ENCODE peak calls at places on chromosomes 3 and 15, in four cellular contexts. Q is WTC11, L is SK-N-SH, P is K562. K is an unnamed sample.

GRCh38 chr3:21599890-21600289 is 151.1 kb downstream of the ZNF385D start:
- DNase-seq in Q (no peak), L (no peak), P (no peak), K (no peak)

GRCh38 chr15:76151599-76151974 is 91.8 kb downstream of the TMEM266 start:
- DNase-seq in Q (peak; percentile 54), L (no peak), P (no peak), K (no peak)

GRCh38 chr15:39465843-39466242 is 115.0 kb upstream of the THBS1 start:
- DNase-seq in Q (no peak), L (no peak), P (no peak), K (no peak)

GRCh38 chr3:66442254-66443249 is 58.3 kb downstream of the LRIG1 start:
- DNase-seq in Q (peak; percentile 70), L (no peak), P (no peak), K (peak; percentile 75)

GRCh38 chr3:132232231-132232792 is 84.9 kb upstream of the ACP3 start:
- DNase-seq in Q (no peak), L (no peak), P (no peak), K (no peak)

GRCh38 chr15:68278345-68279217 is 1.0 kb downstream of the FEM1B start:
- DNase-seq in Q (peak; percentile 74), L (peak; percentile 53), P (no peak), K (peak; percentile 65)

GRCh38 chr3:124258057-124258500 is 266.2 kb upstream of the ROPN1 start:
- DNase-seq in Q (no peak), L (peak; percentile 65), P (no peak), K (no peak)

GRCh38 chr3:157920804-157921203 is 185.4 kb downstream of the SHOX2 start:
- DNase-seq in Q (no peak), L (no peak), P (no peak), K (no peak)

DNA sequence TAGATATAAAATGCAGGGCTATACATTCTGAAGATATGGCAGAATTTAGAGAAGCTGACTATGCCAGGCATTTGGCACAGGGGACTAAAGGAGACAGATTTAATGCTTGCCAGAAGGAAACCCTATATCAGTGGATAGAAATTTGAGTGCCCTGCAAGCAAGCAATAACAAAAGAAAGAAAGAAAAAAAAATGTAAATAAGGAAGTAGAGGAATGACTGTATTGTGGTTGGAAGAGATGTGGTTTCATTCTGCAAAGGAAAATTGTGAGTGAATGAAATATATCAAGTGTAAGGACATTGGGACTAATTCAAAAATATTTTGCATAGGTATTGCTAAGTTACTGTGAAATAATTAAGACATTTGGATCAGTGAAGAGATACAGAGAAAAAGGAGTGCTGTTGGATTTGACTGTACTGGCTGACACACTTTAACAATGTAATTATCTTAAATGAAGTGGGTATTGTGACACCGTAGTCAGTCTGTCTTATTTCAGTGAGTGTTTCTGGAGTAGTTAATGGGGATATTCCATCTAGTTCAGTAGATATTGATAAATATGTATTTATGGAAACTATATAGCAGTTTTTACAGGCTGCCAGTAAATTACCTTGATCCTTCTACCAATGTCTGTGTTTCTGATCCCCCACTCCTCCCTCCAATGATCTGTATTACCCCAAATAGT is 418.2 kb downstream of the CNTN4 start:
- DNase-seq in Q (no peak), L (no peak), P (no peak), K (no peak)
- TF ChIP-seq FOXJ3 in Q (no peak), L (no peak), P (no peak), K (no peak)

DNA sequence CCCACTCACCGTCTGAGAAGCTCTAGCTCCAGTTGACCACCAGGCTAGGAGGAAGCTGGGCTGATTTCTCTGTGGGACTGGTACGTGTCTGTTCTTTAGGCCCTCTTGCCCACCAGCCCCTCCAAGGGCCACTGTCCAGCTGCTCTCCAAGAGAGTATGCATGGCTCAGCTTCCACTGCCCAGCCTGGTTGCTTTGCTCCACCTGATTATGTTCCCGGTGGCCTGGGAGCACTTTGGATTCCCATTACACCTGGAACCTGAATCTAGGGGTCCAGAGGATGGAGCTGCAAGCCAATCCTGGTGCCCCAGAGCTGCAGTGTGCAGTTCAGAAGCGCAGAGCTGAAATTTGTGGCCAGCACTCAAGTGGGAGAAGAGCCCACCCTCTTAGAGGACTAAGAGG is 402.1 kb upstream of the CNTN6 start:
- DNase-seq in Q (no peak), L (no peak), P (no peak), K (no peak)
- TF ChIP-seq FOXJ3 in Q (no peak), L (no peak), P (no peak), K (no peak)

GRCh38 chr3:55690746-55691540 is 203.8 kb upstream of the WNT5A start:
- DNase-seq in Q (peak; percentile 53), L (no peak), P (no peak), K (no peak)

GRCh38 chr3:55690161-55690560 is 203.1 kb upstream of the WNT5A start:
- DNase-seq in Q (no peak), L (no peak), P (no peak), K (no peak)

GRCh38 chr3:55697177-55697865 is 210.2 kb upstream of the WNT5A start:
- DNase-seq in Q (no peak), L (no peak), P (no peak), K (no peak)

GRCh38 chr3:55692295-55692957 is 205.3 kb upstream of the WNT5A start:
- DNase-seq in Q (no peak), L (peak; percentile 17), P (no peak), K (no peak)

DNA sequence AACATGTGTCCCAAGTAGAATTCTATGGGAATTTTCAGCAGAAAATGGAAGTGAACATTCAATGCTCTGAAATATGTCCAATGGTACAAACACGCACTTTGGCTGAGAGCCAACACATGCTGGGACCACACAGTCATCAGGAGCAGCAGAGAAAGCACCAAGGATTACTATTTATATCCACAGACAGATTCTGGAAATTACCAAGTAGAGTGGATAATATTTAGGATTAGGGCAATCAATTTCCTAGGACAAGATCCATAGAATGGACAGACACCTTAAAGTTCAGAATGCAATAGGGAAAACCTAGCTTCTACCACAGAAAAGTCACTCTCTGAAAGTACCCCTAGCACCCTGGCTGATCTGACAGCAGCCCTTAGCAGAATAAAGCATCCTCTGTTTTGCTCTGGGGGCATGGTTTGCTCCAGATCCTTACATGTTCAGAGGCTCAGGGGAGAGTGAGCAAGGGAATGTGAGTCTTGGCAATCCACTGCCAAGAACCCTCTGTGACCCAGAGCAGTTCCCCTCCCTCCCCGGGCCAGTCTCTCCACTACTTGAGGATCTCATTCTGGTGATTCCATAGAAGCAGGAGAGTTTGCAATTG is 206.0 kb upstream of the WNT5A start:
- DNase-seq in Q (no peak), L (peak; percentile 29), P (no peak), K (no peak)
- TF ChIP-seq FOXJ3 in Q (no peak), L (no peak), P (no peak), K (no peak)

GRCh38 chr3:31553258-31553657 is 20.5 kb downstream of the STT3B start:
- DNase-seq in Q (no peak), L (no peak), P (no peak), K (no peak)

GRCh38 chr3:31559872-31560534 is 27.3 kb downstream of the STT3B start:
- DNase-seq in Q (no peak), L (no peak), P (no peak), K (no peak)

GRCh38 chr3:31552103-31552502 is 19.4 kb downstream of the STT3B start:
- DNase-seq in Q (no peak), L (no peak), P (no peak), K (no peak)

GRCh38 chr3:31550452-31551251 is 17.9 kb downstream of the STT3B start:
- DNase-seq in Q (no peak), L (peak; percentile 43), P (no peak), K (peak; percentile 20)

DNA sequence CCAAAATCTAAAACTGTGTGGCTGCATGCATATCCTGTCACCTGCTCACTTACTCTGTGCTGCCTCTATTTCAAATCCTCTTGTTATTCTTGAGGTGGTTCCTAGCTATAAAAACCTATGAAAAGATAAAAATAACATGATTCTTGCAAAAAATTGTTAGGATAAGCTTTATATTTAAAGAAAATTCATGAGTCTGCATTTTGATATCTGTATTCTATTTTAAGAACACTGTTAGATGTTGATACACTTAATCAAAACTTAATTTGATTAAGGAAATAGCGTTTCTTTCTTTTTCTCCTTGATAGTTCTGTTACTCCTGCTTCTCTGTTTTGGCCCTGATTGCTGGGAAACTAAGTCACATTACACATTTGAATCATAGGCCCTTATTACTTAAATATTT is 22.5 kb downstream of the STT3B start:
- DNase-seq in Q (no peak), L (no peak), P (no peak), K (no peak)
- TF ChIP-seq FOXJ3 in Q (no peak), L (no peak), P (no peak), K (no peak)

DNA sequence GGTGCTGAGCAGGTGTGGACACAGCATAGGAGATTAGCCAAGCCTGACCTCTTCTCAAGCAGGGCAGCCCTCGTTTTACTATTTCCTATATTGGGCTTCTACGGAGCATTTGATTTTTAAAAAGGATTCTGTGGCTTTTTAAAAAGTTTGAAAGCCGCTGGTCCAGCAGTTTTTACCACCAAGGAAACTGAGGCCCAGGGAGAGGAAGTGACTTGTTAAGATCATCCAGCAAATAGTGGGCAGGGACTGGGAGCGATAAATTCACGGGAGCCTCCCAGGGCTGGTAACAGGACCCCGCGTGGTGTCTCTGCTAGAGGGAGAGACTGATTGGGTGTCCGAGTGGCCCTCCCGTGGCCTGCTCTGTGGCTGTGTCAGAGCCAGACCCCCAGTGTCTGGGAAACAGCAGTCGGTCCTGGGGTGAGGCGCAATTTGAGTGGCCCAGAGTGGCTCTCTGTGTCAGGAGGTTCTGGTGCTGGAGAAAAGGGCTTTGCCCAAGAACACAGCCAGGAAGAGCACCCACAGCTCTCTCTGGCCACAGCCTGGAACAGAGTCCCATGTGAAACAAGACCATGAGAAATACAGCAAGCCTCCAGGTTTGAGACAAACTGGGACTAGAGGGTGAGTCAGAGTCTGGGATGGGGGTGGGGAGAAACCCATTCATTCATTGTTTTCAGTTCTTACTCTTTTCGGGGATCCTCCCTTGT is 4.2 kb downstream of the FURIN start:
- DNase-seq in Q (no peak), L (peak; percentile 49), P (peak; percentile 40), K (peak; percentile 56)
- TF ChIP-seq FOXJ3 in Q (no peak), L (no peak), P (no peak), K (no peak)

K was measured in HepG2.